ENCODE peak calls at places on chromosomes 16 and 17, in ten cellular contexts. One of them, this sample, is unnamed.

GRCh38 chr16:2209258-2210008 is 1.2 kb downstream of the BRICD5 start:
- DNase-seq in cardiac muscle cell: no peak
- DNase-seq in hypothalamus: no peak
- DNase-seq in ELR: no peak
- DNase-seq in Caco-2: no peak
- DNase-seq in stimulated activated CD8-positive, alpha-beta memory T cell treated with anti-CD3 and anti-CD28 coated beads, Interleukin-7, amount 100 ng/mL, for 24 hours: no peak
- DNase-seq in anterior cingulate cortex: no peak
- DNase-seq in stimulated activated CD4-positive, alpha-beta T cell treated with anti-CD3 and anti-CD28 coated beads, Interleukin-4, amount 100 ng/mL, for 24 hours: no peak
- DNase-seq in A172: no peak
- DNase-seq in NCI-H524: peak
- DNase-seq in this sample: no peak

GRCh38 chr17:78268191-78268874 is 36.9 kb downstream of the TMEM235 start:
- DNase-seq in anterior cingulate cortex: no peak
- DNase-seq in stimulated activated CD8-positive, alpha-beta memory T cell treated with anti-CD3 and anti-CD28 coated beads, Interleukin-7, amount 100 ng/mL, for 24 hours: no peak
- DNase-seq in NCI-H524: no peak
- DNase-seq in Caco-2: no peak
- DNase-seq in stimulated activated CD4-positive, alpha-beta T cell treated with anti-CD3 and anti-CD28 coated beads, Interleukin-4, amount 100 ng/mL, for 24 hours: no peak
- DNase-seq in A172: no peak
- DNase-seq in cardiac muscle cell: no peak
- DNase-seq in ELR: no peak
- DNase-seq in hypothalamus: no peak
- DNase-seq in this sample: no peak

GRCh38 chr17:17722081-17722905 is 41.0 kb downstream of the RAI1 start:
- DNase-seq in ELR: peak
- DNase-seq in hypothalamus: peak
- DNase-seq in stimulated activated CD4-positive, alpha-beta T cell treated with anti-CD3 and anti-CD28 coated beads, Interleukin-4, amount 100 ng/mL, for 24 hours: no peak
- DNase-seq in Caco-2: no peak
- DNase-seq in anterior cingulate cortex: peak
- DNase-seq in NCI-H524: no peak
- DNase-seq in cardiac muscle cell: peak
- DNase-seq in A172: no peak
- DNase-seq in stimulated activated CD8-positive, alpha-beta memory T cell treated with anti-CD3 and anti-CD28 coated beads, Interleukin-7, amount 100 ng/mL, for 24 hours: no peak
- DNase-seq in this sample: no peak

GRCh38 chr17:12195418-12195817 is 174.7 kb downstream of the MAP2K4 start:
- DNase-seq in stimulated activated CD4-positive, alpha-beta T cell treated with anti-CD3 and anti-CD28 coated beads, Interleukin-4, amount 100 ng/mL, for 24 hours: no peak
- DNase-seq in anterior cingulate cortex: no peak
- DNase-seq in NCI-H524: no peak
- DNase-seq in stimulated activated CD8-positive, alpha-beta memory T cell treated with anti-CD3 and anti-CD28 coated beads, Interleukin-7, amount 100 ng/mL, for 24 hours: no peak
- DNase-seq in A172: no peak
- DNase-seq in ELR: no peak
- DNase-seq in hypothalamus: no peak
- DNase-seq in Caco-2: no peak
- DNase-seq in cardiac muscle cell: no peak
- DNase-seq in this sample: no peak

GRCh38 chr17:44911133-44912001 is 3.9 kb downstream of the GFAP start:
- DNase-seq in ELR: peak
- DNase-seq in A172: peak
- DNase-seq in cardiac muscle cell: peak
- DNase-seq in hypothalamus: peak
- DNase-seq in NCI-H524: peak
- DNase-seq in stimulated activated CD8-positive, alpha-beta memory T cell treated with anti-CD3 and anti-CD28 coated beads, Interleukin-7, amount 100 ng/mL, for 24 hours: peak
- DNase-seq in anterior cingulate cortex: no peak
- DNase-seq in stimulated activated CD4-positive, alpha-beta T cell treated with anti-CD3 and anti-CD28 coated beads, Interleukin-4, amount 100 ng/mL, for 24 hours: peak
- DNase-seq in Caco-2: peak
- DNase-seq in this sample: peak

GRCh38 chr16:3087243-3087791 is 11.8 kb downstream of the ZSCAN10 start:
- DNase-seq in stimulated activated CD4-positive, alpha-beta T cell treated with anti-CD3 and anti-CD28 coated beads, Interleukin-4, amount 100 ng/mL, for 24 hours: no peak
- DNase-seq in cardiac muscle cell: peak
- DNase-seq in hypothalamus: no peak
- DNase-seq in anterior cingulate cortex: no peak
- DNase-seq in NCI-H524: no peak
- DNase-seq in A172: no peak
- DNase-seq in stimulated activated CD8-positive, alpha-beta memory T cell treated with anti-CD3 and anti-CD28 coated beads, Interleukin-7, amount 100 ng/mL, for 24 hours: no peak
- DNase-seq in Caco-2: no peak
- DNase-seq in ELR: no peak
- DNase-seq in this sample: no peak

GRCh38 chr17:58614854-58615409 is 76.9 kb downstream of the TEX14 start:
- DNase-seq in A172: no peak
- DNase-seq in stimulated activated CD8-positive, alpha-beta memory T cell treated with anti-CD3 and anti-CD28 coated beads, Interleukin-7, amount 100 ng/mL, for 24 hours: no peak
- DNase-seq in stimulated activated CD4-positive, alpha-beta T cell treated with anti-CD3 and anti-CD28 coated beads, Interleukin-4, amount 100 ng/mL, for 24 hours: no peak
- DNase-seq in hypothalamus: no peak
- DNase-seq in Caco-2: no peak
- DNase-seq in cardiac muscle cell: no peak
- DNase-seq in ELR: no peak
- DNase-seq in NCI-H524: no peak
- DNase-seq in anterior cingulate cortex: no peak
- DNase-seq in this sample: no peak

GRCh38 chr17:31997005-31997404 is 10.2 kb upstream of the LRRC37B start:
- DNase-seq in stimulated activated CD4-positive, alpha-beta T cell treated with anti-CD3 and anti-CD28 coated beads, Interleukin-4, amount 100 ng/mL, for 24 hours: no peak
- DNase-seq in hypothalamus: no peak
- DNase-seq in ELR: no peak
- DNase-seq in A172: peak
- DNase-seq in cardiac muscle cell: no peak
- DNase-seq in NCI-H524: no peak
- DNase-seq in stimulated activated CD8-positive, alpha-beta memory T cell treated with anti-CD3 and anti-CD28 coated beads, Interleukin-7, amount 100 ng/mL, for 24 hours: no peak
- DNase-seq in Caco-2: no peak
- DNase-seq in anterior cingulate cortex: no peak
- DNase-seq in this sample: no peak

GRCh38 chr16:81204794-81205680 is 33.5 kb upstream of the BCO1 start:
- DNase-seq in Caco-2: no peak
- DNase-seq in ELR: peak
- DNase-seq in stimulated activated CD4-positive, alpha-beta T cell treated with anti-CD3 and anti-CD28 coated beads, Interleukin-4, amount 100 ng/mL, for 24 hours: peak
- DNase-seq in NCI-H524: peak
- DNase-seq in cardiac muscle cell: peak
- DNase-seq in A172: peak
- DNase-seq in anterior cingulate cortex: peak
- DNase-seq in hypothalamus: peak
- DNase-seq in stimulated activated CD8-positive, alpha-beta memory T cell treated with anti-CD3 and anti-CD28 coated beads, Interleukin-7, amount 100 ng/mL, for 24 hours: peak
- DNase-seq in this sample: peak

GRCh38 chr17:32588135-32588534 is 101.3 kb downstream of the CDK5R1 start:
- DNase-seq in NCI-H524: no peak
- DNase-seq in A172: no peak
- DNase-seq in stimulated activated CD4-positive, alpha-beta T cell treated with anti-CD3 and anti-CD28 coated beads, Interleukin-4, amount 100 ng/mL, for 24 hours: no peak
- DNase-seq in anterior cingulate cortex: no peak
- DNase-seq in stimulated activated CD8-positive, alpha-beta memory T cell treated with anti-CD3 and anti-CD28 coated beads, Interleukin-7, amount 100 ng/mL, for 24 hours: no peak
- DNase-seq in Caco-2: no peak
- DNase-seq in cardiac muscle cell: no peak
- DNase-seq in ELR: no peak
- DNase-seq in hypothalamus: no peak
- DNase-seq in this sample: no peak

GRCh38 chr16:77273815-77274214 is 74.6 kb downstream of the SYCE1L start:
- DNase-seq in cardiac muscle cell: no peak
- DNase-seq in A172: peak
- DNase-seq in hypothalamus: no peak
- DNase-seq in ELR: no peak
- DNase-seq in anterior cingulate cortex: no peak
- DNase-seq in stimulated activated CD8-positive, alpha-beta memory T cell treated with anti-CD3 and anti-CD28 coated beads, Interleukin-7, amount 100 ng/mL, for 24 hours: no peak
- DNase-seq in Caco-2: no peak
- DNase-seq in stimulated activated CD4-positive, alpha-beta T cell treated with anti-CD3 and anti-CD28 coated beads, Interleukin-4, amount 100 ng/mL, for 24 hours: no peak
- DNase-seq in NCI-H524: peak
- DNase-seq in this sample: no peak

GRCh38 chr17:32452281-32452680 is 8.0 kb downstream of the PSMD11 start:
- DNase-seq in NCI-H524: no peak
- DNase-seq in hypothalamus: no peak
- DNase-seq in Caco-2: no peak
- DNase-seq in stimulated activated CD8-positive, alpha-beta memory T cell treated with anti-CD3 and anti-CD28 coated beads, Interleukin-7, amount 100 ng/mL, for 24 hours: no peak
- DNase-seq in ELR: no peak
- DNase-seq in cardiac muscle cell: no peak
- DNase-seq in A172: no peak
- DNase-seq in stimulated activated CD4-positive, alpha-beta T cell treated with anti-CD3 and anti-CD28 coated beads, Interleukin-4, amount 100 ng/mL, for 24 hours: no peak
- DNase-seq in anterior cingulate cortex: no peak
- DNase-seq in this sample: no peak

GRCh38 chr17:82947051-82947991 is 107.5 kb upstream of the ZNF750 start:
- DNase-seq in hypothalamus: no peak
- DNase-seq in NCI-H524: no peak
- DNase-seq in stimulated activated CD8-positive, alpha-beta memory T cell treated with anti-CD3 and anti-CD28 coated beads, Interleukin-7, amount 100 ng/mL, for 24 hours: no peak
- DNase-seq in ELR: no peak
- DNase-seq in Caco-2: peak
- DNase-seq in cardiac muscle cell: no peak
- DNase-seq in stimulated activated CD4-positive, alpha-beta T cell treated with anti-CD3 and anti-CD28 coated beads, Interleukin-4, amount 100 ng/mL, for 24 hours: no peak
- DNase-seq in anterior cingulate cortex: no peak
- DNase-seq in A172: no peak
- DNase-seq in this sample: no peak

This sample was measured in HuH-7.